ENCODE peak calls at places on chromosomes 6 and 20, in eight cellular contexts. Q is pons; A is hepatocyte; W is dermis microvascular lymphatic vessel endothelial cell; N is NCI-H774; M is stimulated activated CD8-positive, alpha-beta memory T cell treated with anti-CD3 and anti-CD28 coated beads, Interleukin-15, amount 100 ng/mL, for 24 hours; L is LoVo; Z is NT2/D1. J is an unnamed sample.

GRCh38 chr6:133957780-133958242 is 4.8 kb downstream of the TBPL1 start:
- DNase-seq in Q (no peak), M (no peak), L (no peak), N (no peak), Z (no peak), A (no peak), W (no peak), J (no peak)

GRCh38 chr20:54197621-54198604 is 10.0 kb upstream of the PFDN4 start:
- DNase-seq in N (no peak), M (no peak), W (no peak), Q (peak), A (peak), L (peak), Z (no peak), J (no peak)

GRCh38 chr6:12060780-12061619 is 48.9 kb downstream of the HIVEP1 start:
- DNase-seq in L (no peak), A (peak), N (peak), M (no peak), Q (peak), Z (peak), W (no peak), J (peak)

GRCh38 chr20:1467355-1468116 is 887 bp upstream of the NSFL1C start:
- DNase-seq in Z (no peak), A (peak), L (no peak), N (no peak), M (no peak), Q (peak), W (no peak), J (no peak)

GRCh38 chr20:64176548-64177419 is 12.5 kb downstream of the MYT1 start:
- DNase-seq in Z (no peak), M (no peak), Q (peak), N (no peak), W (no peak), A (no peak), L (no peak), J (no peak)

GRCh38 chr20:52192296-52193007 is 873 bp upstream of the ZFP64 start:
- DNase-seq in A (no peak), Z (peak), W (no peak), N (no peak), M (no peak), Q (peak), L (peak), J (no peak)

GRCh38 chr6:166166314-166167257 is 1.1 kb downstream of the TBXT start:
- DNase-seq in M (no peak), Q (no peak), N (no peak), W (no peak), L (no peak), A (no peak), Z (no peak), J (no peak)

GRCh38 chr20:44959082-44959895 is 908 bp downstream of the TOMM34 start:
- DNase-seq in M (no peak), N (no peak), W (no peak), A (peak), Z (no peak), L (no peak), Q (peak), J (no peak)

GRCh38 chr20:37524221-37524700 is 3.2 kb downstream of the NNAT start:
- DNase-seq in N (peak), M (no peak), A (peak), W (no peak), L (no peak), Q (no peak), Z (no peak), J (no peak)

GRCh38 chr6:19472850-19473249 is 364.3 kb upstream of the ID4 start:
- DNase-seq in Z (peak), L (no peak), A (no peak), N (no peak), Q (no peak), W (no peak), M (no peak), J (no peak)

GRCh38 chr6:3230275-3231212 is 3.1 kb upstream of the TUBB2B start:
- DNase-seq in A (peak), Z (no peak), N (peak), M (no peak), L (no peak), W (no peak), Q (peak), J (peak)

GRCh38 chr20:46302119-46302518 is 6.2 kb downstream of the CDH22 start:
- DNase-seq in L (no peak), W (no peak), N (no peak), A (no peak), M (no peak), Z (no peak), Q (no peak), J (no peak)

GRCh38 chr6:71211799-71212198 is 76.8 kb upstream of the OGFRL1 start:
- DNase-seq in M (no peak), W (no peak), L (no peak), A (no peak), Q (no peak), Z (no peak), N (no peak), J (no peak)

GRCh38 chr6:147820520-147820919 is 312.0 kb downstream of the SAMD5 start:
- DNase-seq in M (no peak), N (peak), W (no peak), A (no peak), Q (no peak), Z (no peak), L (no peak), J (no peak)

GRCh38 chr6:94130458-94130857 is 711.1 kb upstream of the EPHA7 start:
- DNase-seq in A (peak), M (no peak), Z (no peak), Q (peak), N (no peak), L (no peak), W (no peak), J (no peak)

GRCh38 chr20:34515484-34516037 is 661 bp upstream of the DYNLRB1 start:
- DNase-seq in L (peak), Z (peak), A (peak), Q (no peak), N (peak), M (peak), W (no peak), J (peak)

GRCh38 chr20:49854190-49854875 is 41.7 kb downstream of the SLC9A8 start:
- DNase-seq in Z (no peak), Q (no peak), L (no peak), W (no peak), A (no peak), M (no peak), N (no peak), J (no peak)

GRCh38 chr6:145508107-145508506 is 227.2 kb downstream of the EPM2A start:
- DNase-seq in W (no peak), Z (no peak), M (no peak), A (no peak), L (no peak), N (no peak), Q (no peak), J (no peak)

GRCh38 chr6:45609141-45609638 is 231.5 kb upstream of the SUPT3H start:
- DNase-seq in W (no peak), L (no peak), Q (no peak), M (no peak), A (peak), N (no peak), Z (no peak), J (no peak)

GRCh38 chr6:70396796-70397729 is 16.2 kb upstream of the FAM135A start:
- DNase-seq in M (no peak), A (no peak), Q (no peak), L (no peak), Z (no peak), N (no peak), W (no peak), J (no peak)

GRCh38 chr6:142301421-142302391 is at the start of gene ADGRG6:
- DNase-seq in A (peak), Q (no peak), Z (no peak), N (peak), L (peak), M (peak), W (no peak), J (no peak)

GRCh38 chr6:121413831-121414368 is 21.5 kb upstream of the GJA1 start:
- DNase-seq in L (no peak), W (no peak), M (no peak), Q (no peak), Z (no peak), N (no peak), A (no peak), J (no peak)

GRCh38 chr6:25749837-25750236 is 4.7 kb upstream of the SLC17A4 start:
- DNase-seq in M (no peak), L (no peak), Q (no peak), N (no peak), A (no peak), W (no peak), Z (no peak), J (no peak)

GRCh38 chr6:157265630-157266029 is 57.7 kb downstream of the TMEM242 start:
- DNase-seq in W (no peak), Z (no peak), N (peak), L (no peak), A (no peak), M (no peak), Q (no peak), J (peak)

GRCh38 chr6:151004415-151005024 is 139.0 kb downstream of the MTHFD1L start:
- DNase-seq in N (peak), Q (no peak), M (no peak), A (no peak), Z (no peak), W (peak), L (peak), J (peak)

GRCh38 chr6:108438918-108439317 is 121.8 kb upstream of the FOXO3 start:
- DNase-seq in Z (no peak), L (no peak), Q (no peak), W (no peak), A (no peak), N (no peak), M (no peak), J (no peak)

GRCh38 chr6:112443666-112444065 is 96.5 kb downstream of the RFPL4B start:
- DNase-seq in N (no peak), M (no peak), W (no peak), A (peak), Q (no peak), L (no peak), Z (no peak), J (no peak)

GRCh38 chr20:18388860-18389259 is 78.0 kb downstream of the DZANK1 start:
- DNase-seq in N (no peak), Q (no peak), L (peak), W (no peak), M (no peak), A (peak), Z (no peak), J (no peak)

GRCh38 chr6:41088451-41088850 is 15.7 kb downstream of the NFYA start:
- DNase-seq in W (no peak), M (no peak), Q (no peak), N (no peak), Z (no peak), L (no peak), A (no peak), J (no peak)

GRCh38 chr6:57255451-57256181 is 33.5 kb upstream of the RAB23 start:
- DNase-seq in Z (no peak), W (no peak), N (no peak), M (no peak), L (no peak), Q (no peak), A (no peak), J (no peak)

GRCh38 chr6:14502551-14502950 is 385.0 kb downstream of the CD83 start:
- DNase-seq in Q (no peak), L (peak), W (no peak), M (no peak), N (no peak), A (no peak), Z (no peak), J (no peak)

GRCh38 chr6:144360401-144360800 is 75.3 kb downstream of the UTRN start:
- DNase-seq in N (no peak), L (no peak), A (no peak), Q (no peak), W (no peak), Z (no peak), M (no peak), J (no peak)

GRCh38 chr20:18103497-18103896 is 34.2 kb upstream of the KAT14 start:
- DNase-seq in A (no peak), Q (no peak), Z (no peak), W (no peak), M (no peak), N (peak), L (no peak), J (no peak)

GRCh38 chr6:22113046-22113766 is 183.6 kb downstream of the PRL start:
- DNase-seq in M (no peak), A (peak), L (peak), W (peak), Q (no peak), Z (no peak), N (no peak), J (no peak)

GRCh38 chr6:111768431-111768770 is 104.9 kb downstream of the FYN start:
- DNase-seq in A (no peak), M (no peak), L (no peak), W (no peak), N (no peak), Q (no peak), Z (no peak), J (no peak)

GRCh38 chr20:47359533-47360206 is 3.2 kb upstream of the ZMYND8 start:
- DNase-seq in W (no peak), A (no peak), Z (no peak), M (no peak), N (no peak), Q (no peak), L (no peak), J (no peak)

J was measured in NCI-H1436.